ENCODE peak calls at places on chromosomes 7 and 10, in four cellular contexts. O is HepG2, U is COLO829, K is ELF-1. P is an unnamed sample.

GRCh38 chr10:128103229-128103714 is 23.0 kb downstream of the MKI67 start:
- DNase-seq in U (no peak), K (no peak), O (no peak), P (no peak)

GRCh38 chr10:56928717-56929116 is 567.7 kb upstream of the ZWINT start:
- DNase-seq in U (no peak), K (no peak), O (no peak), P (peak)

GRCh38 chr7:104328308-104328969 is at the start of gene LHFPL3:
- DNase-seq in K (peak), O (no peak), U (no peak), P (peak)

GRCh38 chr7:6392712-6393666 is 54.8 kb downstream of the DAGLB start:
- DNase-seq in U (no peak), K (no peak), O (no peak), P (peak)

GRCh38 chr10:125035588-125036298 is 93.8 kb downstream of the ZRANB1 start:
- DNase-seq in K (no peak), O (no peak), U (no peak), P (no peak)

GRCh38 chr7:107563072-107563760 is 504 bp downstream of the COG5 start:
- DNase-seq in U (no peak), K (no peak), O (peak), P (no peak)

GRCh38 chr7:131905574-131905973 is 349.1 kb upstream of the PODXL start:
- DNase-seq in K (no peak), O (no peak), U (no peak), P (no peak)

GRCh38 chr7:33040803-33041516 is 21.6 kb downstream of the NT5C3A start:
- DNase-seq in K (no peak), U (no peak), O (no peak), P (peak)

GRCh38 chr7:122199171-122199570 is 55.1 kb upstream of the AASS start:
- DNase-seq in O (no peak), U (no peak), K (no peak), P (no peak)

GRCh38 chr7:44216019-44216418 is 15.2 kb downstream of the YKT6 start:
- DNase-seq in O (no peak), U (no peak), K (no peak), P (no peak)

GRCh38 chr7:151925446-151926335 is 30.6 kb upstream of the GALNTL5 start:
- DNase-seq in U (no peak), O (no peak), K (no peak), P (no peak)

GRCh38 chr7:20698469-20698868 is 83.0 kb downstream of the ABCB5 start:
- DNase-seq in O (no peak), U (no peak), K (no peak), P (no peak)

GRCh38 chr7:83655951-83656556 is 7.1 kb upstream of the SEMA3E start:
- DNase-seq in O (peak), U (peak), K (no peak), P (peak)

GRCh38 chr10:44974628-44975431 is 3.8 kb downstream of the DEPP1 start:
- DNase-seq in U (peak), O (peak), K (peak), P (peak)

GRCh38 chr10:30553625-30554442 is 75.7 kb downstream of the LYZL2 start:
- DNase-seq in U (no peak), O (peak), K (peak), P (peak)

GRCh38 chr7:98213296-98213873 is 2.1 kb downstream of the BHLHA15 start:
- DNase-seq in O (no peak), K (no peak), U (no peak), P (no peak)

GRCh38 chr7:139004321-139005075 is 23.3 kb upstream of the KIAA1549 start:
- DNase-seq in U (no peak), K (no peak), O (no peak), P (no peak)

GRCh38 chr10:132123606-132124005 is 57.9 kb downstream of the JAKMIP3 start:
- DNase-seq in O (no peak), U (no peak), K (no peak), P (no peak)

GRCh38 chr7:43117025-43117424 is 4.6 kb downstream of the HECW1 start:
- DNase-seq in K (no peak), U (no peak), O (no peak), P (no peak)

GRCh38 chr10:323651-324293 is 188.5 kb downstream of the ZMYND11 start:
- DNase-seq in U (peak), K (no peak), O (peak), P (peak)

GRCh38 chr7:129771201-129771927 is 159.8 kb downstream of the NRF1 start:
- DNase-seq in U (no peak), O (no peak), K (no peak), P (no peak)

GRCh38 chr10:61543831-61544230 is 90.7 kb upstream of the TMEM26 start:
- DNase-seq in O (no peak), K (no peak), U (no peak), P (no peak)

GRCh38 chr7:77467453-77467852 is 51.3 kb upstream of the GSAP start:
- DNase-seq in U (no peak), O (no peak), K (no peak), P (peak)

GRCh38 chr7:158228986-158229385 is 358.6 kb downstream of the PTPRN2 start:
- DNase-seq in O (peak), U (no peak), K (peak), P (no peak)

GRCh38 chr7:17559388-17559787 is 260.9 kb downstream of the AHR start:
- DNase-seq in O (no peak), U (no peak), K (no peak), P (peak)

GRCh38 chr10:51301644-51302043 is 227.4 kb downstream of the PRKG1 start:
- DNase-seq in U (no peak), O (no peak), K (no peak), P (no peak)

GRCh38 chr10:110535958-110536891 is 31.3 kb upstream of the SMC3 start:
- DNase-seq in O (peak), K (no peak), U (no peak), P (no peak)